ENCODE peak calls at places on chromosomes 16 and 17, in four cellular contexts. U is cardiac muscle cell, E is AG04450, Q is RWPE1. D is an unnamed sample.

GRCh38 chr17:17525331-17525730 is 29.1 kb upstream of the RASD1 start:
- DNase-seq in U (no peak), E (no peak), Q (no peak), D (no peak)

GRCh38 chr16:73280366-73280765 is 232.4 kb upstream of the ZFHX3 start:
- DNase-seq in U (no peak), E (no peak), Q (no peak), D (peak)

GRCh38 chr16:65624696-65625095 is 502.8 kb upstream of the CDH11 start:
- DNase-seq in U (no peak), E (no peak), Q (no peak), D (no peak)

GRCh38 chr16:49701867-49702494 is 153.9 kb downstream of the ZNF423 start:
- DNase-seq in U (peak), E (no peak), Q (no peak), D (no peak)

GRCh38 chr17:67442787-67443624 is 65.9 kb downstream of the PITPNC1 start:
- DNase-seq in U (peak), E (no peak), Q (no peak), D (no peak)

GRCh38 chr16:27364493-27365141 is 37.4 kb upstream of the IL21R start:
- DNase-seq in U (no peak), E (no peak), Q (peak), D (peak)

GRCh38 chr17:7888184-7888920 is at the start of gene CHD3:
- DNase-seq in U (peak), E (no peak), Q (no peak), D (peak)

GRCh38 chr17:40319651-40320550 is 10.9 kb downstream of the RARA start:
- DNase-seq in U (no peak), E (no peak), Q (no peak), D (no peak)

GRCh38 chr17:78230996-78231931 is at the start of gene TMEM235:
- DNase-seq in U (no peak), E (no peak), Q (no peak), D (no peak)

GRCh38 chr17:70597774-70598173 is 428.4 kb downstream of the KCNJ2 start:
- DNase-seq in U (no peak), E (no peak), Q (peak), D (peak)

GRCh38 chr16:20263138-20263855 is 64.0 kb downstream of the GP2 start:
- DNase-seq in U (no peak), E (no peak), Q (no peak), D (no peak)

GRCh38 chr16:64687089-64687488 is 434.8 kb downstream of the CDH11 start:
- DNase-seq in U (no peak), E (no peak), Q (no peak), D (no peak)

GRCh38 chr17:21425736-21426135 is 49.6 kb downstream of the KCNJ12 start:
- DNase-seq in U (no peak), E (no peak), Q (no peak), D (no peak)

GRCh38 chr16:69106491-69107291 is 1.2 kb downstream of the HAS3 start:
- DNase-seq in U (peak), E (no peak), Q (no peak), D (no peak)

GRCh38 chr17:75645889-75646625 is 12.8 kb downstream of the SMIM5 start:
- DNase-seq in U (no peak), E (no peak), Q (peak), D (peak)

GRCh38 chr16:48965391-48965790 is 316.2 kb downstream of the CBLN1 start:
- DNase-seq in U (no peak), E (no peak), Q (no peak), D (no peak)

GRCh38 chr16:88636488-88637265 is 1.7 kb upstream of the IL17C start:
- DNase-seq in U (no peak), E (no peak), Q (no peak), D (no peak)

GRCh38 chr16:56848056-56848936 is 16.7 kb upstream of the SLC12A3 start:
- DNase-seq in U (no peak), E (no peak), Q (peak), D (no peak)

GRCh38 chr16:78325532-78325931 is 226.1 kb downstream of the WWOX start:
- DNase-seq in U (peak), E (no peak), Q (no peak), D (no peak)

GRCh38 chr16:50099957-50100648 is 34.3 kb downstream of the HEATR3 start:
- DNase-seq in U (no peak), E (no peak), Q (peak), D (peak)

GRCh38 chr16:84407588-84408313 is 39.4 kb downstream of the ATP2C2 start:
- DNase-seq in U (no peak), E (no peak), Q (no peak), D (no peak)

GRCh38 chr17:83096401-83097220 is 17.2 kb downstream of the METRNL start:
- DNase-seq in U (no peak), E (no peak), Q (peak), D (no peak)

GRCh38 chr17:67555855-67556254 is 161.9 kb upstream of the NOL11 start:
- DNase-seq in U (no peak), E (no peak), Q (no peak), D (no peak)

GRCh38 chr16:52203096-52203495 is 343.8 kb downstream of the TOX3 start:
- DNase-seq in U (no peak), E (no peak), Q (peak), D (no peak)

GRCh38 chr17:77471984-77472836 is 331.4 kb downstream of the SEC14L1 start:
- DNase-seq in U (peak), E (no peak), Q (peak), D (no peak)

GRCh38 chr16:12087901-12088364 is 111.4 kb downstream of the SNX29 start:
- DNase-seq in U (no peak), E (no peak), Q (no peak), D (no peak)

GRCh38 chr17:78272914-78273258 is 41.5 kb downstream of the TMEM235 start:
- DNase-seq in U (no peak), E (no peak), Q (no peak), D (no peak)

GRCh38 chr16:73122604-73123386 is 74.9 kb upstream of the ZFHX3 start:
- DNase-seq in U (no peak), E (no peak), Q (no peak), D (no peak)

GRCh38 chr17:58172369-58173071 is 5.7 kb downstream of the OR4D2 start:
- DNase-seq in U (peak), E (no peak), Q (peak), D (peak)

GRCh38 chr17:1227917-1228751 is 42.1 kb upstream of the BHLHA9 start:
- DNase-seq in U (peak), E (no peak), Q (no peak), D (no peak)

GRCh38 chr17:46962374-46962790 is 16.7 kb downstream of the RPRML start:
- DNase-seq in U (no peak), E (peak), Q (no peak), D (no peak)

GRCh38 chr17:47066095-47066494 is 87.0 kb upstream of the RPRML start:
- DNase-seq in U (no peak), E (no peak), Q (no peak), D (no peak)

GRCh38 chr17:9887521-9887920 is 17.6 kb downstream of the RCVRN start:
- DNase-seq in U (no peak), E (no peak), Q (peak), D (no peak)

GRCh38 chr17:74603032-74603635 is 11.1 kb upstream of the CD300LD start:
- DNase-seq in U (no peak), E (no peak), Q (no peak), D (no peak)

DNA sequence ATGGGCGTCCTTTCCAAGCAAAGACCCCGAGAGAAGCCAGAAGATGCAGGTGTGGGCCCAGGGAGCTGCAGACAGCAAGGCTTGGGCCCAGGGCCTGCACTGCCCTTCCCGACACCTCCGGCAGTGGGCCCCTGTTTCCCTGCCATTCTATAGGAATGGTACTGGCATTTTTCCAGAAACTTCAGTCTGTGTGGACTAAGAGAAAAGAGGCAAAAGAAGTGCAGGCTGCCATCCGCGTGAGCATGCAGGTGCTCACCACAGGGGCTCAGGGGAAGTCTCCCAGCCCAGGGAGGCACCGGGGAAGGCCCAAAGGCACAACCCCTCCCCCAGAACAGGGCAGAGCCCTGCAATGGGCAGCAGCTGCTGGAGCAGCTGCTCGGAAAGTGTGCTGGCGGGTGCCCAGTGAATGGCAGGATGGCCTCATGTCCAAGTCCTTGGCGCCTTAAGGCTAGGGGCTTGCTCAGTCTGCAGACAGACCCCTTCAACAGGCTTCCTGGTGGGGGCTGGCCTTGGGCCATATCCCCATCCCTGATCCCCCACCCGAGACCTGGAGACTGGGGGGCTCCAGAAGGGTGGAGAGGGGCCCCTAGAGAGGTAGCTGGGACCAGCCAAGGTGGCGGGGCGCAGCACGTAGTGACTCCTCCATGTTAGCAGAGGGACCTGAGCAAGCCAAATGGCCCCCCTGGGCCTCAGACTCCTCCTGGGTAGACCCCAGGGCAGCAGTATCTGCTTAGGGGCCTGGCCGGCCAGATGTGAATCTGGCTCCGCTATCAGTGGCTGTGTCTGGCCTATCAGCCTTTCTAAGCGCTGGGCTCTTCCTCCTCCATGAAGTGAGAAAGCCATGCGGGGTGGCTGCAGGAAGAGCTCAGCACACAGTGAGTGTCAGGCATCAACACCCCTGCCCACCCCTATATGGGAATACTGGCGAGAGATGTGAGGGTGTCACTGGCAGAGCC is 6.7 kb upstream of the TPPP3 start:
- DNase-seq in U (no peak), E (no peak), Q (no peak), D (no peak)
- H3K27ac ChIP-seq in U (no peak), E (no peak), Q (no peak), D (no peak)

GRCh38 chr16:2597560-2597902 is 59.7 kb downstream of the PDPK1 start:
- DNase-seq in U (no peak), E (no peak), Q (no peak), D (no peak)

GRCh38 chr16:2595376-2596200 is 57.8 kb downstream of the PDPK1 start:
- DNase-seq in U (no peak), E (no peak), Q (no peak), D (no peak)

GRCh38 chr16:2598723-2599122 is 60.9 kb downstream of the PDPK1 start:
- DNase-seq in U (no peak), E (no peak), Q (no peak), D (no peak)

GRCh38 chr16:2596747-2597559 is 59.1 kb downstream of the PDPK1 start:
- DNase-seq in U (no peak), E (no peak), Q (no peak), D (no peak)

GRCh38 chr16:2598133-2598641 is 60.4 kb downstream of the PDPK1 start:
- DNase-seq in U (no peak), E (no peak), Q (no peak), D (no peak)
- H3K27ac ChIP-seq in U (no peak), E (no peak), Q (peak), D (no peak)

DNA sequence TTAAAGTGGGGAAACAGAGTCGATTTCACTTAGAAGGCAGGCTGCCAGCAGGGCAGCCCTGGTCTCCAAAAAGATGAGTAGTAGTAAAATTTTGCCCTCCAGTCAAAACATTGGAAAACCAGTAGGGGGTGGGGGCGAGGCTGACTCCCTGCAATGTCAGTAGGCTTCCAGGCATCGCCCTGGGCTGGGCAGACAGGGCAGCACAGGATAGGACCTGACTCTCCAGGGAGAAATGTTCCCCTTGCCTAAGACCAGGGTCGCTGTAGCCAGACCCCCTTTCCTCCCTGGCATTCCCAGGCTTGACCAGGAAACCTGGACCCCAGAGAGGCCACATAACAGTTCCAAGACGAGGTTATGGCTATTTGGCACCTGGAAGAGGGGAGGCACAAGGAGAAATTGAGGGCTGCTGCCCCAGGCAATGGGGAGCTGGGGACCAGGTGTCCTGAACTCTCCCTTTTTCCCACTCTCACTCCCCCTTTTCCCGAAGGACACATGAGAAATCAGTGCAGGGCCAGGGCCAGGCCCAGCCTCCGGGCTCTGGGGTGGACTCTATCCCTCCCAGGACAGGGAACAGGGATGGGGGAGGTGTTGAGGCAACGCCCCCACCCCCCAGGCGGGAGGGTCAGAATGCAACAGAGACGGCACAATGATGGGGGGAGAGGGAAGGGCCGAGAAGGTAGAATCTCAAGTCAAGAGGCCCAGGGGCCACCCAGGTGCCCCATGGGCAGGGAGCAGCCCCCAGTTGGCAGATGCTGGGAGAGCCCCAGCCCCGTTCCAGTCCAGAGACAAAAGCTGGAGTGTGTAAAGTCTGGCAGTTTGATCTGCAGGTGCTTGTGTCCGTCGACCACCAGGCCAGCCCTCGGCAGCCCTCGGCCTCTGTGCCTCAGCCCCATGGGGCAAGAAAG is 4.5 kb upstream of the SAMD14 start:
- DNase-seq in U (no peak), E (no peak), Q (no peak), D (no peak)
- H3K27ac ChIP-seq in U (no peak), E (no peak), Q (peak), D (no peak)

GRCh38 chr16:31286421-31287032 is 26.8 kb downstream of the ITGAM start:
- DNase-seq in U (no peak), E (no peak), Q (no peak), D (no peak)

GRCh38 chr16:31284926-31285325 is 25.2 kb downstream of the ITGAM start:
- DNase-seq in U (no peak), E (no peak), Q (no peak), D (no peak)
- H3K27ac ChIP-seq in U (no peak), E (no peak), Q (no peak), D (no peak)

D was measured in epithelial cell of prostate.